ENCODE peak calls at places on chromosomes 3 and 15, in eight cellular contexts. One of them, this sample, is unnamed.
A peak's percentile ranks its signal among the peaks of the same experiment; 100 is the strongest.

GRCh38 chr3:54599741-54600140 is 328.1 kb downstream of the LRTM1 start:
- DNase-seq in AG09309: no peak
- DNase-seq in body of pancreas: peak; percentile 18
- DNase-seq in HFF-Myc: no peak
- DNase-seq in psoas muscle: peak; percentile 22
- DNase-seq in breast epithelium: no peak
- DNase-seq in foreskin fibroblast: no peak
- DNase-seq in heart left ventricle: peak; percentile 77
- DNase-seq in this sample: no peak

GRCh38 chr3:139533781-139534443 is 5.6 kb downstream of the RBP1 start:
- DNase-seq in breast epithelium: no peak
- DNase-seq in heart left ventricle: no peak
- DNase-seq in AG09309: no peak
- DNase-seq in HFF-Myc: no peak
- DNase-seq in foreskin fibroblast: no peak
- DNase-seq in psoas muscle: no peak
- DNase-seq in body of pancreas: peak; percentile 64
- DNase-seq in this sample: no peak

GRCh38 chr3:186277268-186277909 is 84.6 kb downstream of the DGKG start:
- DNase-seq in psoas muscle: no peak
- DNase-seq in heart left ventricle: no peak
- DNase-seq in foreskin fibroblast: peak; percentile 64
- DNase-seq in body of pancreas: peak; percentile 22
- DNase-seq in breast epithelium: no peak
- DNase-seq in AG09309: no peak
- DNase-seq in HFF-Myc: peak; percentile 56
- DNase-seq in this sample: no peak

GRCh38 chr15:87731630-87732029 is 524.9 kb downstream of the NTRK3 start:
- DNase-seq in foreskin fibroblast: no peak
- DNase-seq in HFF-Myc: no peak
- DNase-seq in breast epithelium: no peak
- DNase-seq in heart left ventricle: no peak
- DNase-seq in AG09309: no peak
- DNase-seq in body of pancreas: no peak
- DNase-seq in psoas muscle: no peak
- DNase-seq in this sample: no peak

GRCh38 chr3:104604326-104605010 is 762.2 kb upstream of the ALCAM start:
- DNase-seq in AG09309: peak; percentile 1
- DNase-seq in HFF-Myc: peak; percentile 3
- DNase-seq in foreskin fibroblast: no peak
- DNase-seq in psoas muscle: no peak
- DNase-seq in heart left ventricle: no peak
- DNase-seq in body of pancreas: no peak
- DNase-seq in breast epithelium: no peak
- DNase-seq in this sample: no peak

GRCh38 chr3:46979958-46980497 is 562 bp downstream of the NBEAL2 start:
- DNase-seq in AG09309: no peak
- DNase-seq in psoas muscle: peak; percentile 41
- DNase-seq in HFF-Myc: no peak
- DNase-seq in foreskin fibroblast: no peak
- DNase-seq in body of pancreas: peak; percentile 43
- DNase-seq in heart left ventricle: peak; percentile 70
- DNase-seq in breast epithelium: no peak
- DNase-seq in this sample: no peak

GRCh38 chr15:77527164-77527778 is 105.4 kb downstream of the LINGO1 start:
- DNase-seq in AG09309: no peak
- DNase-seq in heart left ventricle: peak; percentile 83
- DNase-seq in foreskin fibroblast: no peak
- DNase-seq in HFF-Myc: no peak
- DNase-seq in body of pancreas: no peak
- DNase-seq in breast epithelium: no peak
- DNase-seq in psoas muscle: no peak
- DNase-seq in this sample: no peak

GRCh38 chr3:138944842-138945645 is 1.9 kb downstream of the FOXL2 start:
- DNase-seq in breast epithelium: no peak
- DNase-seq in psoas muscle: no peak
- DNase-seq in HFF-Myc: no peak
- DNase-seq in AG09309: no peak
- DNase-seq in body of pancreas: peak; percentile 34
- DNase-seq in foreskin fibroblast: peak; percentile 16
- DNase-seq in heart left ventricle: no peak
- DNase-seq in this sample: no peak

GRCh38 chr15:65393557-65393956 is 15.8 kb upstream of the IGDCC3 start:
- DNase-seq in psoas muscle: no peak
- DNase-seq in body of pancreas: no peak
- DNase-seq in heart left ventricle: peak; percentile 7
- DNase-seq in HFF-Myc: no peak
- DNase-seq in breast epithelium: no peak
- DNase-seq in AG09309: no peak
- DNase-seq in foreskin fibroblast: no peak
- DNase-seq in this sample: no peak

GRCh38 chr3:68057637-68058320 is 403.4 kb upstream of the SUCLG2 start:
- DNase-seq in AG09309: no peak
- DNase-seq in psoas muscle: no peak
- DNase-seq in breast epithelium: no peak
- DNase-seq in body of pancreas: no peak
- DNase-seq in HFF-Myc: no peak
- DNase-seq in foreskin fibroblast: no peak
- DNase-seq in heart left ventricle: no peak
- DNase-seq in this sample: no peak

GRCh38 chr15:55590788-55591187 is 2.6 kb upstream of the PYGO1 start:
- DNase-seq in HFF-Myc: no peak
- DNase-seq in psoas muscle: no peak
- DNase-seq in foreskin fibroblast: no peak
- DNase-seq in breast epithelium: no peak
- DNase-seq in body of pancreas: no peak
- DNase-seq in AG09309: no peak
- DNase-seq in heart left ventricle: no peak
- DNase-seq in this sample: no peak

GRCh38 chr15:67176195-67176971 is 78.1 kb downstream of the AAGAB start:
- DNase-seq in AG09309: no peak
- DNase-seq in foreskin fibroblast: no peak
- DNase-seq in HFF-Myc: no peak
- DNase-seq in body of pancreas: peak; percentile 77
- DNase-seq in heart left ventricle: peak; percentile 71
- DNase-seq in breast epithelium: no peak
- DNase-seq in psoas muscle: peak; percentile 60
- DNase-seq in this sample: no peak

GRCh38 chr3:33884701-33885100 is 86.3 kb downstream of the PDCD6IP start:
- DNase-seq in heart left ventricle: no peak
- DNase-seq in breast epithelium: no peak
- DNase-seq in psoas muscle: no peak
- DNase-seq in body of pancreas: no peak
- DNase-seq in AG09309: no peak
- DNase-seq in HFF-Myc: no peak
- DNase-seq in foreskin fibroblast: no peak
- DNase-seq in this sample: no peak

GRCh38 chr3:33886015-33886414 is 87.6 kb downstream of the PDCD6IP start:
- DNase-seq in heart left ventricle: no peak
- DNase-seq in HFF-Myc: no peak
- DNase-seq in breast epithelium: no peak
- DNase-seq in body of pancreas: no peak
- DNase-seq in psoas muscle: no peak
- DNase-seq in foreskin fibroblast: no peak
- DNase-seq in AG09309: peak; percentile 24
- DNase-seq in this sample: no peak

GRCh38 chr3:33883538-33884203 is 85.2 kb downstream of the PDCD6IP start:
- DNase-seq in AG09309: no peak
- DNase-seq in HFF-Myc: peak; percentile 24
- DNase-seq in body of pancreas: no peak
- DNase-seq in breast epithelium: no peak
- DNase-seq in psoas muscle: no peak
- DNase-seq in foreskin fibroblast: peak; percentile 35
- DNase-seq in heart left ventricle: no peak
- DNase-seq in this sample: no peak

GRCh38 chr3:33885496-33885895 is 87.1 kb downstream of the PDCD6IP start:
- DNase-seq in foreskin fibroblast: no peak
- DNase-seq in heart left ventricle: no peak
- DNase-seq in AG09309: no peak
- DNase-seq in breast epithelium: no peak
- DNase-seq in HFF-Myc: no peak
- DNase-seq in body of pancreas: no peak
- DNase-seq in psoas muscle: no peak
- DNase-seq in this sample: no peak

GRCh38 chr3:33884204-33884561 is 85.8 kb downstream of the PDCD6IP start:
- DNase-seq in breast epithelium: no peak
- DNase-seq in AG09309: no peak
- DNase-seq in foreskin fibroblast: peak; percentile 52
- DNase-seq in psoas muscle: no peak
- DNase-seq in body of pancreas: no peak
- DNase-seq in HFF-Myc: peak; percentile 29
- DNase-seq in heart left ventricle: no peak
- DNase-seq in this sample: no peak
- TF ChIP-seq CTCF in breast epithelium: no peak
- TF ChIP-seq CTCF in AG09309: peak; percentile 49
- TF ChIP-seq CTCF in foreskin fibroblast: peak; percentile 51
- TF ChIP-seq CTCF in psoas muscle: peak; percentile 30
- TF ChIP-seq CTCF in body of pancreas: peak; percentile 21
- TF ChIP-seq CTCF in HFF-Myc: peak; percentile 61
- TF ChIP-seq CTCF in heart left ventricle: peak; percentile 20
- TF ChIP-seq CTCF in this sample: peak; percentile 23

GRCh38 chr15:24878153-24878552 is 76.6 kb upstream of the SNRPN start:
- DNase-seq in body of pancreas: peak; percentile 19
- DNase-seq in psoas muscle: peak; percentile 14
- DNase-seq in foreskin fibroblast: peak; percentile 21
- DNase-seq in heart left ventricle: no peak
- DNase-seq in HFF-Myc: no peak
- DNase-seq in AG09309: no peak
- DNase-seq in breast epithelium: peak; percentile 52
- DNase-seq in this sample: no peak
- H3K4me3 ChIP-seq in body of pancreas: no peak overlapping the region
- H3K4me3 ChIP-seq in psoas muscle: peak overlapping the region; percentile 63
- H3K4me3 ChIP-seq in foreskin fibroblast: peak overlapping the region; percentile 24
- H3K4me3 ChIP-seq in heart left ventricle: peak overlapping the region; percentile 55
- H3K4me3 ChIP-seq in HFF-Myc: peak overlapping the region; percentile 15
- H3K4me3 ChIP-seq in AG09309: peak overlapping the region; percentile 39
- H3K4me3 ChIP-seq in breast epithelium: peak overlapping the region; percentile 41
- H3K4me3 ChIP-seq in this sample: peak overlapping the region; percentile 55

DNA sequence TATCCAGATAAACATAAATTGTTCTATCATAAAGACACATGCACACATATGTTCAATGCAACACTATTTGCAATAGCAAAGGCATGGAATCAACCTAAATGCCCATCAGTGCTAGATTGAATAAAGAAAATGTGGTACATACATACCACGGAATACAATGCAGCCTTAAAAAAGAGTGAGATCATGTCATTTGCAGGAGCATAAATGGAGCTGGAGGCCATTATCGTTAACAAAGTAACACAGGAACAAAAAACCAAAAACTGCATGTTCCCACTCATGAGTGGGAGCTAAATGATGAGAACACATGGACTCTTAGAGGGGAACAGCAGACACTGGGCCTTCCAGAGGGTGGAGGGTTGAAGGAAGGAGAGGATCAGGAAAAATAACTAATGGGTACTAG is 79.2 kb downstream of the SH3GL3 start:
- DNase-seq in foreskin fibroblast: no peak
- DNase-seq in AG09309: no peak
- DNase-seq in heart left ventricle: no peak
- DNase-seq in psoas muscle: no peak
- DNase-seq in HFF-Myc: no peak
- DNase-seq in breast epithelium: no peak
- DNase-seq in body of pancreas: no peak
- DNase-seq in this sample: no peak
- TF ChIP-seq CTCF in foreskin fibroblast: no peak
- TF ChIP-seq CTCF in AG09309: no peak
- TF ChIP-seq CTCF in heart left ventricle: no peak
- TF ChIP-seq CTCF in psoas muscle: no peak
- TF ChIP-seq CTCF in HFF-Myc: no peak
- TF ChIP-seq CTCF in breast epithelium: no peak
- TF ChIP-seq CTCF in body of pancreas: no peak
- TF ChIP-seq CTCF in this sample: no peak

DNA sequence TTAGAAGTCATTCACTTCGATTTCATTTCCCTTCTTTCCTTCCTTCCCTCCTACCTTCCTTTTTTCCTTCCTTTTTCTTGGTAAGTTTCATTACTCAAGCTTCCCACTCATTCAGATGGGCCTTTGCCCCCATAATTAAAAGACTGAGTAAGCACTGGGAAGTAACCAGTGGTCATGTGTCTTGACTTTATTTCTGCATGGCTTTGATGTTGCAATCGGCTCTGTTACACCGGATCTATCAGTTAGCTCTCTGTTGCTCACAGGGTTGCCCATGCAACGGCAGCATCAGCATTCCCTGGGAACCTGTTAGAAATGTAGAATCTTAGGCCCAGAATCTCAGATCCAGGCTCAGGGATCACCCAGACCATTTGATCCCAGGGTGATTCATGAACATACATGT is 25.6 kb upstream of the LARS2 start:
- DNase-seq in HFF-Myc: no peak
- DNase-seq in body of pancreas: no peak
- DNase-seq in psoas muscle: no peak
- DNase-seq in foreskin fibroblast: peak; percentile 52
- DNase-seq in heart left ventricle: no peak
- DNase-seq in AG09309: no peak
- DNase-seq in breast epithelium: no peak
- DNase-seq in this sample: no peak
- H3K4me3 ChIP-seq in HFF-Myc: no peak overlapping the region
- H3K4me3 ChIP-seq in body of pancreas: no peak overlapping the region
- H3K4me3 ChIP-seq in psoas muscle: no peak overlapping the region
- H3K4me3 ChIP-seq in foreskin fibroblast: no peak overlapping the region
- H3K4me3 ChIP-seq in heart left ventricle: no peak overlapping the region
- H3K4me3 ChIP-seq in AG09309: no peak overlapping the region
- H3K4me3 ChIP-seq in breast epithelium: no peak overlapping the region
- H3K4me3 ChIP-seq in this sample: no peak overlapping the region

DNA sequence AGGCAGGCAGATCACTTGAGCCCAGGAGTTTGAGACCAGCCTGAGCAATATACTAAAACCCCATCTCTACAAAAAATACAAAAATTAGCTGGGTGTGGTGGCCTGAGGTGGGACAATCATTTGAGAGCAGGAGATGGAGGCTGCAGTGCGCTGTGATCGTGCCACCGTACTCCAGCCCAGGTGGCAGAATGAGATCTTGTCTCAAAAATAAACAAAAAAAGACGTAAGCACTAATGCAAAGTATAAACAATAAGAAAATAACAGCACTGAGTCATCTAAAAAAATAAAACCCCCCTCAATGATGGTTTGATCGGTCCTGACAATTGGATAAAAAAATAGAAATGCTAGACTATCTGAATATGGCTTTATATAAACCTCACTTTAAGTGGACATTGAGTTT is 3.6 kb downstream of the PPP1R2 start:
- DNase-seq in foreskin fibroblast: no peak
- DNase-seq in body of pancreas: no peak
- DNase-seq in HFF-Myc: no peak
- DNase-seq in breast epithelium: no peak
- DNase-seq in psoas muscle: no peak
- DNase-seq in heart left ventricle: no peak
- DNase-seq in AG09309: no peak
- DNase-seq in this sample: no peak
- TF ChIP-seq CTCF in foreskin fibroblast: no peak
- TF ChIP-seq CTCF in body of pancreas: no peak
- TF ChIP-seq CTCF in HFF-Myc: no peak
- TF ChIP-seq CTCF in breast epithelium: no peak
- TF ChIP-seq CTCF in psoas muscle: no peak
- TF ChIP-seq CTCF in heart left ventricle: no peak
- TF ChIP-seq CTCF in AG09309: no peak
- TF ChIP-seq CTCF in this sample: no peak

GRCh38 chr3:43695443-43695842 is 4.7 kb downstream of the ABHD5 start:
- DNase-seq in breast epithelium: no peak
- DNase-seq in HFF-Myc: no peak
- DNase-seq in body of pancreas: no peak
- DNase-seq in foreskin fibroblast: peak; percentile 67
- DNase-seq in heart left ventricle: no peak
- DNase-seq in AG09309: peak; percentile 32
- DNase-seq in psoas muscle: no peak
- DNase-seq in this sample: peak; percentile 37
- H3K4me3 ChIP-seq in breast epithelium: no peak overlapping the region
- H3K4me3 ChIP-seq in HFF-Myc: no peak overlapping the region
- H3K4me3 ChIP-seq in body of pancreas: no peak overlapping the region
- H3K4me3 ChIP-seq in foreskin fibroblast: no peak overlapping the region
- H3K4me3 ChIP-seq in heart left ventricle: no peak overlapping the region
- H3K4me3 ChIP-seq in AG09309: no peak overlapping the region
- H3K4me3 ChIP-seq in psoas muscle: no peak overlapping the region
- H3K4me3 ChIP-seq in this sample: no peak overlapping the region